ENCODE peak calls at places on chromosomes 16 and 17, in six cellular contexts. Q, C, S, Z, F and D are unnamed samples.

GRCh38 chr16:83113317-83113716 is 486.5 kb downstream of the CDH13 start:
- DNase-seq in S (no peak), C (peak), F (no peak), Q (no peak), Z (peak), D (peak)

GRCh38 chr16:54397190-54397835 is 110.7 kb upstream of the IRX3 start:
- DNase-seq in Q (peak), Z (no peak), C (no peak), F (no peak), S (peak), D (no peak)

GRCh38 chr16:10206215-10206614 is 24.0 kb upstream of the GRIN2A start:
- DNase-seq in S (no peak), C (no peak), F (no peak), Z (no peak), Q (no peak), D (no peak)

GRCh38 chr16:2296662-2297505 is 29.0 kb upstream of the RNPS1 start:
- DNase-seq in S (peak), Z (peak), C (peak), F (no peak), Q (peak), D (peak)

GRCh38 chr16:8850279-8850885 is 18.4 kb downstream of the CARHSP1 start:
- DNase-seq in Q (peak), F (no peak), Z (no peak), S (peak), C (peak), D (peak)

GRCh38 chr17:7019839-7020519 is 2.9 kb upstream of the BCL6B start:
- DNase-seq in S (peak), Q (peak), F (peak), Z (no peak), C (peak), D (peak)

GRCh38 chr16:64406661-64407267 is 715.1 kb downstream of the CDH11 start:
- DNase-seq in C (peak), S (no peak), Z (no peak), Q (no peak), F (no peak), D (no peak)

GRCh38 chr17:45248132-45248936 is 13.6 kb downstream of the SPATA32 start:
- DNase-seq in C (peak), S (no peak), Q (peak), Z (no peak), F (peak), D (no peak)

GRCh38 chr17:37789166-37789565 is 44.3 kb upstream of the HNF1B start:
- DNase-seq in F (no peak), Q (no peak), S (no peak), C (no peak), Z (no peak), D (no peak)

GRCh38 chr16:84833142-84833495 is 13.3 kb downstream of the CRISPLD2 start:
- DNase-seq in C (no peak), S (no peak), Z (no peak), Q (no peak), F (no peak), D (no peak)

GRCh38 chr17:69213059-69213813 is 15.4 kb downstream of the ABCA10 start:
- DNase-seq in F (no peak), Q (no peak), C (no peak), S (no peak), Z (no peak), D (no peak)
- TF ChIP-seq CTCF in F (no peak), Q (no peak), C (peak), S (no peak), Z (no peak), D (no peak)

DNA sequence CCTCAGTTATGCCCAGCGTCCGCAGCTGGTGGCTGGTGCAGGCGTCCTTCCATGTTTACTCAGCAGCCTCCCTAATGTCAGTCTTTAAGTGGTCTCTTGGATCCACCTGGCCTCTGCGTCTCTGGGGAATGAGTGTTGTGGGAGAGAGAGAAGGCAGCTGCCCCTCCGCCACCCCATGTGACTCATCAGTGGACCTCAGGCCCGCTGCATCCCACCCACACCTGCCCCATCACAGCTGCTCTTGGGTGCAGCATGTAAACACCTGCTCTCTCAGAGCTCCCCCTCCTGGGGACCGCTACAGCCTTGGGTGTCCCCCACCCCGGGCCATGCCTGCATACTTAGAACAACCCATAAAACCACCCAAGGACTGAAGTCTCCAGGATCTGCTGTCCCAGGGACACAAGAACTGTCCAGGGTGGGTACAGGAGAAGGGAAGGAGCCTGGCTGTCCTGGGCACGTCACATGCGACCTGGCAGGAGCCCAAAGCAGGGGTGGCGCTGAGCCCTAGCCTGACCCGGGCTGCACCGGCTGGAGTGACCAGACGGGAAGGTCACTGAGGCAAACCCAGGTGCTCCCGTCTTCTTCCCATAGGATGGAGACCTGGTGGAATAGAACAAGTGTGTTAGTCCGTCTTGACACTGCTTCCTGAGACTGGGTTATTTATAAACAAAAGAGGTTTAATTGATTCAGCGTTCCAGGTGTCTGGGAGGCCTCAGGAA is 4.2 kb downstream of the C16orf90 start:
- DNase-seq in Z (no peak), C (peak), Q (no peak), S (no peak), F (peak), D (no peak)
- TF ChIP-seq CTCF in Z (no peak), C (peak), Q (no peak), S (no peak), F (no peak), D (no peak)

DNA sequence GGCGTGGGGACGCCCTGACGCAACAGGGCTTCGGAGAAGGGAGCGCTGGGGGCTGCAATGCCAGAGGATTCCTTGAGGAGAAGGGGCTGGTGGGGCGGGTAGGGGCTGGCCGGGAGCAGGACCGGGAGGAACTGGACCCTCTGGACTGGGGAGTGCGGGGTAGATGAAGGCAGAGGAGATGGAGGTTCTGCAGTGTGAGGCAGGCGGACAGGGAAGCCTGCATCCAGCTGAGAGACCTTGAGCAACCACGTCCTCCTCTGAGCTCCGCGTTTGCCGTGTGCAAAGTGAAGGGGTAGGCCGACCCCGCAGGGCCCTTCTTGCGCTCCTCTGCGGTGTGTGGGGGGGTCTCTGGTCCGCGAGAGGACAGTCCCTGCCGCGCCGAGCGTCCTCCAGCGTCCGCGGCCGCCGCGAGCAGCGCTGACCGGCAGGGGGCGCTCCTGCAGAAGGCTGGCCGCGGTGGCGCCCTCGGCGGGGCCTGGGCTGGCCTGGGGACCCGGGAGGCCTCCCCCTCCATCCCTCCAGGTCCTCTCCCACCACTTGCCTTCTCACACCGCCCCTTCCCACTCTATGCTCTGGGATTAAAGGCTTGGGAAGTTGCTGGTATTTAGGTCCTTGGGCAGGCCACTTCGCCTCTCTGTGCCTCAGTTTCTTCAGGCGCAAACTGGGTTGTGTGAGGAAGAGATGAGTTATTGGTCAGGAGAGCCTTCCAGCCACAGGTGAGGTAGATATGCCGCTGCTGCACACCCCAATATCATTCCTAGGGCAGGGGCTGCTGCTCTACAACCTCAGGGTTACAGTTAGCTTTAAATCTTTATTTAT is 9.6 kb upstream of the WNT9B start:
- DNase-seq in Q (no peak), C (peak), S (no peak), F (peak), Z (peak), D (no peak)
- TF ChIP-seq CTCF in Q (peak), C (peak), S (peak), F (peak), Z (peak), D (peak)

DNA sequence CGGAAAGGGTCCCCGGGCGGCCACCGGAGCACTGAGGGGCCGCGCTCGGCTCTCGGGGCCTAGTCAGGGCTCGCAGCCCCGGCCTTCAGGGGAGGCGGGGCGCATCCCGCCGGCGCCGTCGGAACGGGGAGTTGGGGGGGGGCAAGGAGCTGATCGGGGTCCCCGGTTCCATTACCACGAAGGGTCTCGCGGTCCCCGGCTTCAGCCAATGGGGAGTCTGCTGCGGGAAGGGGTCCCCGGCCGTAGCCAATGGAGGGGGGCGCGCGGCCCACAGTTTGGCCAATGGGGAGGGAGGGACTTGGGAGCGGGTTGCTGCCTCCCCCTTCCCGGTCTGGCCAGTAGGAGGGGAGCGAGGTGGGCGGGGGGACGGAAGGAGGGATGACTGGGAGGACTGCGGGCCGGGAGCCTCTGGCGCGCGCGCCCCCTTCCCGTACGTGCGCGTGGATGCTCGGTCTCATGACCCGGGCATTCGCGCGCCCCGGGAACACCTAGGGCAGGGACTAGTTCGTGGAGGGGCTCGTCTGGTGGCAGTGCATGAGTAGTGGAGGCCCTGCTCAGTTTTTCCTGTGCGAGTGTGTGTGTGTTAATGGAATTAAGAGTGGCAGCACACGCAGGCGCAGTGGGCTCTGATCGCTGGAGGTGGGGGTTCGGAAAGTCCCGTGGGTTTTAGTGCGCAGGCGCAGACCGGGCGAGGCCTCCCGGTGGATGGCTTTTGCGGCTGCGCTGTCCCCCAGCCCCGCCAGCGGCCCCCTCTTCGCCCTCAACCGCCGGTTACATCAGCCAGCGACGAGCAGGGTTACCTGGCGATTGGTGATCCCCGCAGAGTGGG is 1.1 kb downstream of the ATXN2L start:
- DNase-seq in Q (peak), S (peak), F (peak), C (peak), Z (peak), D (peak)
- TF ChIP-seq CTCF in Q (peak), S (no peak), F (peak), C (no peak), Z (peak), D (no peak)

GRCh38 chr17:11144358-11145233 is 96.4 kb upstream of the SHISA6 start:
- DNase-seq in C (peak), Q (no peak), F (no peak), S (no peak), Z (peak), D (peak)
- TF ChIP-seq CTCF in C (peak), Q (peak), F (peak), S (no peak), Z (peak), D (no peak)

GRCh38 chr17:29588017-29588557 is 1.4 kb downstream of the GIT1 start:
- DNase-seq in F (no peak), Q (peak), Z (no peak), C (no peak), S (no peak), D (no peak)

GRCh38 chr17:29590979-29591736 is 1.7 kb upstream of the GIT1 start:
- DNase-seq in C (peak), F (peak), Q (peak), S (no peak), Z (peak), D (peak)

GRCh38 chr17:29590261-29590978 is 972 bp upstream of the GIT1 start:
- DNase-seq in Z (no peak), F (peak), S (peak), Q (peak), C (peak), D (peak)

GRCh38 chr17:29588561-29589411 is 662 bp downstream of the GIT1 start:
- DNase-seq in Z (no peak), C (no peak), S (no peak), Q (peak), F (peak), D (no peak)

GRCh38 chr17:29589524-29590260 is at the start of gene GIT1:
- DNase-seq in C (peak), Q (peak), F (peak), S (peak), Z (peak), D (peak)
- TF ChIP-seq CTCF in C (no peak), Q (no peak), F (no peak), S (no peak), Z (no peak), D (no peak)

DNA sequence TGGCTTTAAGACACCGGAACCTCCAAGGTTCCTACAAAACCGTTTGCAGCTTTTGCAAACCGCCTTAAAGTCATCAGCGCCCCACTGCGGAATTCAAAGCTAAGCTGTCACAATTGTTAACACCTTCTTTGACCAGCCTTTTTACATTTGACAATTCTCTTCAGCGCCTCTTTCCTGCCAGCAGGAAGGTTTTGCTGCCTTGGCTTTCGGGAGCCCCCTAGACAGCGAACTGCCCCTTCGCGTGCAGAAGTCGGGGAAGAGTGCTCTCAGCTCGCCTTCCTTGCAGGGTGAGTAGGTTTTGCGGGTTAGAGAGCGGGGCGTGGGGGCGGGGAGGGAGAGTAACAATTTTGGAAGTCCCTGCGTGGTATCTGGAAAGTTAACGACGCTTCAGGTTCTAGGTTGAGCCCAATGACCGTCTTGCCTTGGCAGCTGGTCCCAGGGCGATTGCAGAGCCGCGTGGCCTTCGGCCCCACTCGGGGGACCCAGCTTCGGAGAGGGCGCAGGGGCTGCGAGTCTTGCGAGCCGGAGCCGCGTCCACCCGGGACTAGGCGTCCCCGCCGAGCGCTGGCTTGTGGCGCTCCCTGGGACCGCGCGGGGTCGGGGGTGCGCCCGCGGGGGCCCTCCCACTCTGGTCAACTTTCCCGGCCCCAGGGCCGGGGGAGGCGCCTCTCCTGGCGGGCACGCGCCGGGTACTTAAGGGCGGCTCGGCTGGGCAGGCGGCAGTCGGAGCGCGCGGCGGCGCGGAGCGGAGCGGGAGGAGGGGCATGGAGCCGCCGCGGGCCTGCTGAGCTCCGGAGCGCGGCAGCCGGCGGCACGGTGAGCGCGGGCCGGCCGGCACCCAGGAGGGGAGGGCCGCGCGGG is at the start of gene HAS3:
- DNase-seq in Z (peak), S (peak), Q (peak), C (peak), F (peak), D (peak)
- TF ChIP-seq CTCF in Z (peak), S (peak), Q (no peak), C (peak), F (peak), D (peak)

GRCh38 chr17:76565728-76566612 is 19.7 kb downstream of the ST6GALNAC2 start:
- DNase-seq in C (no peak), F (no peak), Z (no peak), Q (no peak), S (no peak), D (no peak)
- TF ChIP-seq CTCF in C (no peak), F (no peak), Z (no peak), Q (no peak), S (no peak), D (no peak)

DNA sequence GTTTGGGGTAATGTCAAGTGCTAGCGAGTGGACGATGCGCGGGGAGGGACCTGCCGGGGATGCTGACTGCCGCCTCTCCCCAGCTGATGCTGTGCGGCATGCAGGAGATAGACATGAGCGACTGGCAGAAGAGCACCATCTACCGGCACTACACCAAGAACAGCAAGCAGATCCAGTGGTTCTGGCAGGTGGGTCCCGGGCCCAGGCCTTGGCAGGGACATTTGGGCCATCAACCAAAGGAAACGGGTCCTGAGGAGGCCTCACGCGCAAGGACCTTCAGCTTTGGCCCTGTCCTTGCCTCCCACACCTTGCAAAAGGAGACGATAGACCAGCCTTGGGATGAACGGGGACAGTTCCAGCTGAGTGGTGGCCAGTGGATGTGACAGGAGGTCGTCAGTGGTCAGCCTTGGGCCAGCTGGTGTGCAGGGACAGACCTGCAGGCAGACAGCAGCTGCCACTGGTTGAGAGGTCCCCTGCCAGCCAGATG is 13.6 kb upstream of the CLEC18A start:
- DNase-seq in S (no peak), F (peak), Q (peak), Z (no peak), C (no peak), D (no peak)
- TF ChIP-seq CTCF in S (peak), F (no peak), Q (peak), Z (no peak), C (peak), D (peak)

GRCh38 chr17:74785096-74785980 is 9.2 kb upstream of the NAT9 start:
- DNase-seq in Z (no peak), F (no peak), Q (no peak), C (no peak), S (no peak), D (no peak)
- TF ChIP-seq CTCF in Z (peak), F (no peak), Q (no peak), C (peak), S (peak), D (no peak)